ENCODE peak calls at places on chromosome 7, in six cellular contexts. S, Q, T, L, W and V are unnamed samples.

GRCh38 chr7:99949645-99950228 is 20.3 kb upstream of the GJC3 start:
- DNase-seq in S (peak), Q (no peak), T (no peak), L (peak), W (no peak), V (no peak)

GRCh38 chr7:129514683-129515082 is 12.4 kb downstream of the SMKR1 start:
- DNase-seq in S (peak), Q (no peak), T (no peak), L (no peak), W (no peak), V (no peak)

GRCh38 chr7:117068511-117069155 is 115.3 kb downstream of the ST7 start:
- DNase-seq in S (no peak), Q (no peak), T (no peak), L (no peak), W (no peak), V (no peak)

GRCh38 chr7:3683886-3684539 is 383.0 kb downstream of the SDK1 start:
- DNase-seq in S (no peak), Q (no peak), T (no peak), L (no peak), W (no peak), V (no peak)

GRCh38 chr7:43905209-43905946 is 1.0 kb downstream of the URGCP start:
- DNase-seq in S (no peak), Q (no peak), T (no peak), L (no peak), W (no peak), V (no peak)

GRCh38 chr7:129739427-129739826 is 127.9 kb downstream of the NRF1 start:
- DNase-seq in S (no peak), Q (peak), T (no peak), L (no peak), W (peak), V (no peak)

GRCh38 chr7:44368455-44368854 is 43.1 kb upstream of the CAMK2B start:
- DNase-seq in S (no peak), Q (no peak), T (no peak), L (no peak), W (no peak), V (no peak)

GRCh38 chr7:37105119-37105518 is 343.5 kb downstream of the ELMO1 start:
- DNase-seq in S (no peak), Q (no peak), T (no peak), L (no peak), W (no peak), V (no peak)

GRCh38 chr7:123948122-123948521 is 23.1 kb downstream of the SPAM1 start:
- DNase-seq in S (no peak), Q (no peak), T (no peak), L (no peak), W (no peak), V (no peak)

GRCh38 chr7:27181795-27182275 is 3.2 kb downstream of the HOXA11 start:
- DNase-seq in S (no peak), Q (no peak), T (no peak), L (no peak), W (no peak), V (no peak)

GRCh38 chr7:24334627-24335026 is 50.6 kb downstream of the NPY start:
- DNase-seq in S (no peak), Q (no peak), T (no peak), L (no peak), W (no peak), V (no peak)

GRCh38 chr7:103093429-103093828 is 18.5 kb downstream of the ARMC10 start:
- DNase-seq in S (no peak), Q (no peak), T (no peak), L (no peak), W (no peak), V (no peak)

DNA sequence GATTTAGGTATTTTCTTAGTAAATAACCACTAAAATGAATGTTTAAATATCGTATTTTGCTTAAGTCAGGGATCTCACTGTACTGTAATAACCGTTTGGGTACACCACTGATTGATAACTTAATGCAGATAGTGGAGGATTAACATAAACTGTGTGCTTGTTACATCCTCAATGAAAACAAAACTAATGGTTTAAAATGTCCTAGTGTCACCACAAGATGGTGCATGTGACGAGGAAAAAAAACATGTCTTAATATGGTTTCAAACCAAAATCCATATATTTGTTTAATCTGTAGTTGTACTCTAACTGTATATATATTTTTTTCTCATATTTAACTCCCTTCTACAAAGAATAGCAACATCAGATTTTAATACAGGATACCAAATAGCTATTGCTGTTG is 19.2 kb downstream of the ARMC10 start:
- DNase-seq in S (no peak), Q (no peak), T (no peak), L (no peak), W (no peak), V (no peak)
- TF ChIP-seq CTCF in S (no peak), Q (no peak), T (no peak), L (no peak), W (no peak), V (no peak)

GRCh38 chr7:151813445-151813844 is 63.5 kb downstream of the PRKAG2 start:
- DNase-seq in S (no peak), Q (no peak), T (no peak), L (no peak), W (no peak), V (no peak)
- TF ChIP-seq CTCF in S (no peak), Q (no peak), T (no peak), L (no peak), W (no peak), V (no peak)

GRCh38 chr7:17966706-17967105 is 26.4 kb upstream of the SNX13 start:
- DNase-seq in S (no peak), Q (no peak), T (no peak), L (no peak), W (no peak), V (no peak)

GRCh38 chr7:17968791-17969715 is 28.8 kb upstream of the SNX13 start:
- DNase-seq in S (no peak), Q (no peak), T (no peak), L (no peak), W (no peak), V (no peak)

GRCh38 chr7:17965600-17965999 is 25.3 kb upstream of the SNX13 start:
- DNase-seq in S (no peak), Q (peak), T (no peak), L (no peak), W (no peak), V (no peak)

GRCh38 chr7:17976952-17977351 is 36.7 kb upstream of the SNX13 start:
- DNase-seq in S (no peak), Q (no peak), T (no peak), L (no peak), W (no peak), V (no peak)

DNA sequence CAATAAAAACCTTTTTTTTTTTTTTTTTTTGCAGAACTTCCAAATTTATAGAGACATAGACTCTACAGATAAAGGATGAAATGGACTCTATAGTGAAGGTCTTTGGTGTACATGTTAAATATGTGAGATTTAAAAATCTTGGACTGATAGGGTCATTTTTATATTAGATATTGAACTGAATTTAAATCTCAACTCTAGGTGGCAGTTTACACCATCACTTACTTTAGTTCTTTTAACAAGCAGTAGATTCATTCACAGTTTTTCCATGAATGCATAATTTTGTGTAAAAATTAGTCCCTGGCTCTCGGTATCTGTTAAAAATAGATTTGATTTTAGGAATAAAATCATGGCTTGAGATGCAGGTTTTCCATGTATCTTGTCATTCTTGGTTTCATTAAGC is 31.1 kb upstream of the SNX13 start:
- DNase-seq in S (no peak), Q (no peak), T (no peak), L (no peak), W (no peak), V (no peak)
- TF ChIP-seq CTCF in S (no peak), Q (no peak), T (no peak), L (no peak), W (no peak), V (no peak)

DNA sequence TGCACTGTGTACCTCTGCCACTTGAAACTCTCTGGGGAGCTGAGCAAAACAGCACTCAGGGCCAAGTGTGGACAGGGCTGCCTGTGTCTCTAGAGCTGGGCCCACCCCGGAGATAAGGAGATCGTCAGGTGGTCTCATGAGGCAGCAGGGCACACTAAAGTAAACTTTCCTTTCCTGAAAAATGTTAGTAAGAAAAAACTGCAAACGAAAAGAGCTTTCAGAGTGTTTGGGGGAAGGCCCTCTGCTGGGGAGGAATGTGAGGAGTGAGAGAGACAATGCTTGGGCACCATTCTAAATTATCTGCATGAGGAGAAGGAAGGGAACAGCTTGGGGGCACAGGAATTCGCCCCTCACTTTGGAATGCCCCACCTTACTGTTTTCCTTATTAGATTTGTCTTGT is 127.7 kb downstream of the ATXN7L1 start:
- DNase-seq in S (no peak), Q (no peak), T (no peak), L (no peak), W (no peak), V (no peak)
- TF ChIP-seq CTCF in S (no peak), Q (no peak), T (no peak), L (no peak), W (no peak), V (no peak)

GRCh38 chr7:136874393-136875032 is 6.1 kb downstream of the CHRM2 start:
- DNase-seq in S (peak), Q (no peak), T (no peak), L (no peak), W (no peak), V (no peak)
- TF ChIP-seq CTCF in S (peak), Q (peak), T (no peak), L (peak), W (peak), V (peak)

GRCh38 chr7:34430456-34430855 is 227.6 kb upstream of the NPSR1 start:
- DNase-seq in S (peak), Q (peak), T (no peak), L (peak), W (peak), V (no peak)
- TF ChIP-seq CTCF in S (peak), Q (peak), T (no peak), L (peak), W (peak), V (peak)

GRCh38 chr7:13563676-13564075 is 425.8 kb downstream of the ETV1 start:
- DNase-seq in S (no peak), Q (no peak), T (no peak), L (no peak), W (no peak), V (no peak)
- TF ChIP-seq CTCF in S (no peak), Q (no peak), T (no peak), L (no peak), W (no peak), V (no peak)

DNA sequence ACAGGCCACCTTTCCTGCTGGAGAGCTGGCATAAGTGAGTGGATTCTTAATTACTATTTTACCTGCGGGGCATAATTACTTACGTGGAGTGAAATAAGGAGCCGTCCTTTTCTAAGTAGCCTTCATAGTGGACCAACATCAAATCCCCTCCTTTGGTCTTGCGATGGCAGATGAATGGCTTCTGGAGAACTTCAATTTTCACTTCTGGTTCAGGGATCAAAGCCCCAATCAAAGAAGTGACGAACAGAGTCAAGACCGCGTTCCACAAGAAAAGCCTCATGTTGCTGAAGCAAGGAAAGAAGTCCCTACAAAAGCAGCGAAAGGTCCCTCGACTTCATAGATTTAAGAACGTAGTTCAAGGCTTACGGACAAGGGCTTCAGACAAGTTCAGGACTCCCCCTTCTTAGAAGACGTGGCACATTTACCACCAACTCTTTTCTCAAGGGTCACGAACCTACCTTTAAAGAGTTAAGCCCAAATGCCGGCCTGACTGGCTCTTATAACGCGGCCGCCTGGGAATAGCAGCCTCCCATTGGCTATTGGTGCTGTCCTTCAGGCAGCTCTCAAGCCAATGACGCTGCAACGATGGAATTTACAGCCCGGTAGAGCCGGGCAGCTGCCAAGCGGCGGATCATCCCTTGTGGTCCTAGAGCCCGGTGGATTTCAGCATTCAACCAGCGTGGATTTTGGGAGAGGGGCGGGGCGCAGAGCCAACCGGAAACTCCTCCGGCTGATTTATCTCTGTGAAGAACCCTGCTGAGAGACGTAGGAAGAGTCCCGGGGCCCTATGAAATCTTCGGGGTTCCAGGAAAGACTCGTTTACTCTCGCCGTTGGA is at the start of gene FKBP14:
- DNase-seq in S (peak), Q (peak), T (peak), L (peak), W (peak), V (peak)
- TF ChIP-seq CTCF in S (no peak), Q (no peak), T (no peak), L (no peak), W (no peak), V (no peak)

GRCh38 chr7:93231799-93232672 is at the start of gene VPS50:
- DNase-seq in S (peak), Q (peak), T (peak), L (peak), W (peak), V (peak)
- TF ChIP-seq CTCF in S (no peak), Q (no peak), T (no peak), L (no peak), W (no peak), V (peak)